ENCODE peak calls at places on chromosome 19, in six cellular contexts. S is fibroblast of pulmonary artery, V is lower lobe of right lung, F is NCI-H1105 treated with DMSO at 0.1 percent for 48 hours, P is GDM1, O is non-pigmented ciliary epithelial cell. G is an unnamed sample.

GRCh38 chr19:30631035-30631375 is 258.8 kb downstream of the ZNF536 start:
- DNase-seq in O (no peak), F (no peak), S (no peak), P (no peak), V (no peak), G (no peak)

GRCh38 chr19:47507924-47508553 is 6.8 kb downstream of the NAPA start:
- DNase-seq in V (no peak), O (no peak), F (no peak), P (no peak), S (no peak), G (no peak)

GRCh38 chr19:29214411-29214810 is 1.5 kb upstream of the UQCRFS1 start:
- DNase-seq in F (no peak), P (no peak), O (no peak), V (no peak), S (no peak), G (no peak)

GRCh38 chr19:17755977-17756670 is 4.8 kb downstream of the FCHO1 start:
- DNase-seq in P (peak), S (peak), O (no peak), V (no peak), F (peak), G (peak)

GRCh38 chr19:28701491-28701890 is 511.5 kb downstream of the UQCRFS1 start:
- DNase-seq in V (no peak), P (no peak), F (no peak), O (peak), S (peak), G (no peak)

GRCh38 chr19:10669246-10669645 is 15.1 kb downstream of the ILF3 start:
- DNase-seq in P (no peak), O (no peak), S (no peak), F (no peak), V (no peak), G (no peak)

GRCh38 chr19:47518139-47518538 is 3.3 kb upstream of the NAPA start:
- DNase-seq in F (no peak), O (no peak), S (no peak), V (no peak), P (peak), G (no peak)

GRCh38 chr19:48424694-48425219 is 21.0 kb upstream of the GRWD1 start:
- DNase-seq in O (no peak), F (no peak), P (peak), S (peak), V (no peak), G (no peak)

GRCh38 chr19:14409157-14410053 is 9.7 kb downstream of the DDX39A start:
- DNase-seq in F (no peak), P (no peak), V (no peak), S (no peak), O (no peak), G (no peak)

GRCh38 chr19:44891016-44891882 is at the start of gene TOMM40:
- DNase-seq in F (peak), V (peak), P (no peak), O (peak), S (peak), G (peak)

GRCh38 chr19:35224681-35225604 is 3.6 kb downstream of the FAM187B start:
- DNase-seq in V (peak), F (no peak), S (no peak), O (no peak), P (no peak), G (no peak)

G was measured in COR-L47.